ENCODE peak calls at places on chromosomes 6 and 20, in five cellular contexts. W is OCI-LY7, K is A549, Q is upper lobe of right lung, E is fibroblast of villous mesenchyme. Y is an unnamed sample.

GRCh38 chr20:33664762-33665144 is 2.0 kb upstream of the ACTL10 start:
- DNase-seq in K (no peak), E (no peak), Q (no peak), W (no peak), Y (no peak)

GRCh38 chr6:21271431-21272155 is 322.0 kb upstream of the SOX4 start:
- DNase-seq in E (no peak), K (no peak), Q (no peak), W (no peak), Y (no peak)

GRCh38 chr20:11646359-11646758 is 271.3 kb upstream of the BTBD3 start:
- DNase-seq in Q (no peak), K (no peak), W (no peak), E (no peak), Y (no peak)

GRCh38 chr6:146028250-146028789 is 542 bp upstream of the GRM1 start:
- DNase-seq in W (no peak), K (peak), Q (peak), E (peak), Y (peak)

GRCh38 chr6:82589509-82590206 is 226.0 kb downstream of the TPBG start:
- DNase-seq in Q (no peak), K (peak), W (peak), E (peak), Y (peak)

GRCh38 chr6:30754631-30755030 is 10.3 kb upstream of the IER3 start:
- DNase-seq in W (no peak), Q (no peak), E (no peak), K (no peak), Y (no peak)

GRCh38 chr6:45574885-45575284 is 197.2 kb upstream of the SUPT3H start:
- DNase-seq in K (no peak), W (no peak), E (no peak), Q (no peak), Y (no peak)

GRCh38 chr6:127186889-127187288 is 68.4 kb downstream of the RSPO3 start:
- DNase-seq in W (peak), K (peak), E (no peak), Q (peak), Y (no peak)

GRCh38 chr20:38355161-38356012 is 9.1 kb downstream of the LBP start:
- DNase-seq in E (no peak), W (peak), Q (no peak), K (no peak), Y (no peak)

GRCh38 chr6:169527306-169527705 is 174.5 kb downstream of the WDR27 start:
- DNase-seq in K (no peak), Q (no peak), W (no peak), E (peak), Y (no peak)

GRCh38 chr20:47950103-47950502 is 164.8 kb upstream of the SULF2 start:
- DNase-seq in W (no peak), E (peak), Q (no peak), K (no peak), Y (no peak)

GRCh38 chr20:49216991-49217578 is 2.1 kb upstream of the DDX27 start:
- DNase-seq in Q (peak), E (peak), W (peak), K (peak), Y (peak)
- H3K4me3 ChIP-seq in Q (no peak), E (peak), W (peak), K (no peak), Y (no peak)

DNA sequence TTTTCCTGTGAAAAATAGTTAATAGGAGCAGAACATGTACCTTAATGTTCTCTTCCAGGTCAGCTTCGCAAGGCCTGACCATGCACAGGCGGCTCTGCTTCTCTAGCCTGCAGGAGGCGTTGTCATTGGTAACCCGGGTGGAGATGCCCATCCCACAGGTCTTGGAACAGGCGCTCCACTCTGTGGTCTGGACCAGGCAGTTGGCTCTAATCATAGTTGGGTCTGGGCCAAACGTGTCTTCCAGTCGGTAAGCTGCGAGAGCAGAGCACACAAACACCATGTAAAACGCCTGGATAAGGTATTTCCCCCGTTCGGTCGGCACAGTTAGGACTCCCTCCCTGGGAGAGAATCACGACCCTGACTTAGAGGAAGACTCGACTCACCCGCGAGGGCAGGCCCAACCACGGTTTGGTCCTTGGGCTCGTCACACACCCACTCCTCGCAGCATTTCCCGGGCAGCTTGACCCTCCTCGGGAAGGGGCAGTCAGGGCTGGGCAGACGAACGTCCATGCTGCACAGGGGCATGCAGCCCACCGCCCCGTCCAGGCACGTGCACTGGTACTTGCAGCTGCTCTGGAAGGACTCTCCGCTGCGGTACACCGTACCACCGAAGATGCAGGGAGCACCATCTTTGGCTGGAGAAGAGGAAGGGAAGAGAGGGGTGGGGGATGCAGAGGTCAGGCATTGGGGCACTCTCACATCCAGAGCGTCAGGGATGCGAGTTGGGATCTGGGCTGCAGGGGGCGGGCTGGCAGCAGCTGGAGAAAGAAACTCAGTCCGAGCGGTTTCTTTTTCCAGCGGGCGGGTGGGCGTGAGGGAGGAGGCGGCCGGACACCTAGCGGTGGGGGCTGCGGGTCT is 1.0 kb downstream of the CCN2 start:
- DNase-seq in K (peak), E (peak), Q (peak), W (no peak), Y (peak)
- TF ChIP-seq CTCF in K (peak), E (peak), Q (peak), W (no peak), Y (peak)

GRCh38 chr20:53582574-53583351 is 10.9 kb downstream of the ZNF217 start:
- DNase-seq in E (peak), K (peak), Q (no peak), W (peak), Y (no peak)
- H3K4me3 ChIP-seq in E (no peak), K (no peak), Q (peak), W (peak), Y (no peak)

DNA sequence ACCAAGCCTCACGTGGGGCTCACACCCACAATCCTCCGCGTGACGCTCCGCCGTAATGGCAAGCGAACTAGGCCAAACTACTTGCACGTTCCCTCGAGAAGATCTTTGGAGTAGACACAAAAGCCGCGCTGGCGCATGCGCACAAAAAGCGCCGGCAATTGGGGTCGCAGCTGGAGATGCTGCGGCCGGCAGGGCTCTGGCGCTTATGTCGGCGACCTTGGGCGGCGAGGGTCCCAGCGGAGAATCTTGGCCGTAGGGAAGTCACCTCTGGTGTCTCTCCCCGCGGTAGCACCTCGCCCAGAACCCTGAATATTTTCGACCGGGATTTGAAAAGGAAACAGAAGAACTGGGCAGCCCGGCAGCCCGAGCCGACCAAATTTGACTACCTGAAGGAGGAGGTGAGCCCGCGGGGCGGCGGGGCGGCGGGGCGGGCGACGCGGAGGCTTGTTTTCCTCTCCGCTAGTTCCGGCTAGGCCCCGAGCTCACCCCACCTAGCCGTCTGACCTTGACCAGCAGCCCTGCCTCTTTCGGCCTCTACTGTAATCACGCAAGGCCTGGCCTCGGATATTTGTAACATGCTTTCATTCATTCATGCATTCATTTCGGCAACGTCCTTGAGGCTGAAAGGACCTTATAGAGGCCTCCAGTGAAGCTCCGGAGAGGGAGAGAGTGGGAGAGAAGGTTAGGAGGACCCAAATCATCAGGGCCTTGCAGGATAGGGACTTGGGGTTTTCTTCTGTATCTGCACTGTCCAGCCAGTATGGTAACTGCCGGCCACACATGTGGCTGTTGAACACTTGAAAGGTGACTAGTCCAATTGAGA is at the start of the genes ESF1 and NDUFAF5:
- DNase-seq in E (peak), Q (peak), K (peak), W (peak), Y (peak)
- TF ChIP-seq CTCF in E (no peak), Q (no peak), K (no peak), W (no peak), Y (no peak)

GRCh38 chr6:39901116-39901655 is 33.1 kb downstream of the MOCS1 start:
- DNase-seq in Q (no peak), K (no peak), W (no peak), E (no peak), Y (no peak)

GRCh38 chr6:39903656-39904055 is 30.6 kb downstream of the MOCS1 start:
- DNase-seq in Q (no peak), W (no peak), K (no peak), E (no peak), Y (no peak)

GRCh38 chr6:39902786-39903465 is 31.3 kb downstream of the MOCS1 start:
- DNase-seq in Q (no peak), K (no peak), W (no peak), E (no peak), Y (no peak)

GRCh38 chr6:39901670-39902069 is 32.6 kb downstream of the MOCS1 start:
- DNase-seq in E (no peak), K (no peak), Q (no peak), W (no peak), Y (no peak)

DNA sequence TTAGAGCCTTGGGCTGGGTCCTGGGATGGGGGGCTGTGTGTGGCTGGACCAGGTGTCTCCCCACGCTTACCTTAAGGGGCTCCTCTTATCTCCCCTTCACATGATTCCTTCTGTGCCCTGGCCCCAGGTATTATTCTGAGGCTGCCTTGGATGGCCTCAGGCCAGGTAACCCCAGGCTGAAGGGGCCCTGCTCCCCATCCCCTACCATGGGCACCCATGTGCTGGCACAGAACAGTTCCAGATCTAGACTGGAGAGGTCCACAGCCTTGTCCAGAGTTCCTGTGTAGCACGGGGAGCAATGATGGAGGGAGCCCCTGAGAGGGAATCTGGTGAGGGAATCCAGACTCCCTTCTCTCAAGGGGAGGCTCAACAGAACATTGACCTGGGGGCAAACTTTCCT is 32.1 kb downstream of the MOCS1 start:
- DNase-seq in K (no peak), Q (no peak), W (no peak), E (no peak), Y (no peak)
- H3K4me3 ChIP-seq in K (no peak), Q (no peak), W (no peak), E (no peak), Y (no peak)

GRCh38 chr6:155628315-155628714 is 172.7 kb upstream of the NOX3 start:
- DNase-seq in K (no peak), Q (no peak), E (no peak), W (peak), Y (no peak)

GRCh38 chr6:155635416-155635815 is 179.8 kb upstream of the NOX3 start:
- DNase-seq in K (no peak), Q (no peak), E (no peak), W (peak), Y (no peak)

GRCh38 chr6:155630085-155630484 is 174.4 kb upstream of the NOX3 start:
- DNase-seq in E (no peak), K (no peak), W (no peak), Q (no peak), Y (no peak)

GRCh38 chr6:155629652-155630051 is 174.0 kb upstream of the NOX3 start:
- DNase-seq in Q (no peak), E (no peak), W (no peak), K (no peak), Y (no peak)
- TF ChIP-seq CTCF in Q (no peak), E (no peak), W (no peak), K (no peak), Y (no peak)

GRCh38 chr6:107330190-107330589 is 129.2 kb downstream of the PDSS2 start:
- DNase-seq in W (peak), E (no peak), K (no peak), Q (no peak), Y (no peak)
- H3K4me3 ChIP-seq in W (peak), E (no peak), K (no peak), Q (no peak), Y (no peak)